ENCODE peak calls at places on chromosomes 16 and 17, in nine cellular contexts. O, R, Y, I, S, N, P, V and H are unnamed samples.
A peak's percentile ranks its signal among the peaks of the same experiment; 100 is the strongest.

GRCh38 chr16:16169615-16170014 is 53.7 kb downstream of the ABCC6 start:
- DNase-seq in O (no peak), P (no peak), V (no peak), S (no peak), N (no peak), Y (no peak), R (no peak), I (no peak), H (no peak)

GRCh38 chr16:20271893-20272292 is 55.4 kb downstream of the GP2 start:
- DNase-seq in P (no peak), R (no peak), V (no peak), N (no peak), S (no peak), O (no peak), Y (no peak), I (no peak), H (no peak)

GRCh38 chr16:6897910-6898475 is 434.7 kb upstream of the RBFOX1 start:
- DNase-seq in R (no peak), V (no peak), I (no peak), P (no peak), Y (no peak), S (no peak), O (no peak), N (no peak), H (no peak)

GRCh38 chr16:80323187-80323807 is 217.5 kb upstream of the DYNLRB2 start:
- DNase-seq in P (peak; percentile 12), Y (no peak), S (no peak), O (no peak), I (no peak), V (no peak), R (peak; percentile 41), N (no peak), H (no peak)

GRCh38 chr16:65214196-65214595 is 92.3 kb upstream of the CDH11 start:
- DNase-seq in R (no peak), V (no peak), O (no peak), P (no peak), S (no peak), Y (no peak), I (no peak), N (no peak), H (no peak)

GRCh38 chr16:70730944-70731343 is 45.1 kb upstream of the MTSS2 start:
- DNase-seq in P (no peak), Y (no peak), V (no peak), O (no peak), R (peak; percentile 31), S (no peak), I (no peak), N (no peak), H (peak; percentile 79)

GRCh38 chr17:8162232-8162996 is at the start of gene VAMP2:
- DNase-seq in Y (peak; percentile 66), N (no peak), I (peak; percentile 54), R (peak; percentile 73), O (no peak), V (peak; percentile 89), S (peak; percentile 82), P (peak; percentile 81), H (peak; percentile 92)

GRCh38 chr16:9647981-9648701 is 534.1 kb downstream of the GRIN2A start:
- DNase-seq in O (no peak), V (no peak), R (peak; percentile 3), I (peak; percentile 14), N (peak; percentile 1), S (peak; percentile 19), P (no peak), Y (no peak), H (no peak)

GRCh38 chr17:17114592-17115225 is 72.5 kb downstream of the MPRIP start:
- DNase-seq in P (no peak), S (peak; percentile 16), I (no peak), O (no peak), Y (no peak), V (no peak), R (peak; percentile 39), N (no peak), H (no peak)

GRCh38 chr17:77089118-77089477 is 51.7 kb upstream of the SEC14L1 start:
- DNase-seq in V (no peak), N (no peak), S (peak; percentile 34), R (no peak), P (no peak), I (no peak), O (no peak), Y (no peak), H (no peak)

GRCh38 chr16:67653131-67654068 is 6.7 kb downstream of the ACD start:
- DNase-seq in N (no peak), S (no peak), Y (no peak), P (no peak), R (no peak), V (peak; percentile 41), O (no peak), I (peak; percentile 72), H (no peak)